ENCODE peak calls at places on chromosome 5, in nine cellular contexts. H is CD8-positive, alpha-beta T cell; W is mesendoderm; K is NCI-H1092 treated with DMSO at 0.1 percent for 48 hours; N is activated effector memory CD4-positive, alpha-beta T cell treated with Interleukin-2 at 50 U/mL for 16 hours; X is T follicular helper cell; F is type B pancreatic cell; E is testis; Y is smooth muscle cell of the brain vasculature. J is an unnamed sample.

GRCh38 chr5:156920042-156920860 is 42.8 kb downstream of the TIMD4 start:
- DNase-seq in H (no peak), W (no peak), K (no peak), N (no peak), X (no peak), F (no peak), E (no peak), Y (no peak), J (peak)

GRCh38 chr5:39526914-39527477 is 102.2 kb upstream of the DAB2 start:
- DNase-seq in H (no peak), W (peak), K (no peak), N (no peak), X (no peak), F (no peak), E (no peak), Y (no peak), J (peak)

GRCh38 chr5:10250804-10251276 is 760 bp downstream of the CCT5 start:
- DNase-seq in H (no peak), W (peak), K (no peak), N (peak), X (peak), F (no peak), E (no peak), Y (no peak), J (peak)

GRCh38 chr5:133499896-133500295 is 112.4 kb downstream of the FSTL4 start:
- DNase-seq in H (no peak), W (no peak), K (peak), N (no peak), X (no peak), F (no peak), E (no peak), Y (no peak), J (no peak)

GRCh38 chr5:39203951-39204350 is 15.4 kb downstream of the FYB1 start:
- DNase-seq in H (no peak), W (no peak), K (no peak), N (no peak), X (no peak), F (no peak), E (no peak), Y (no peak), J (no peak)

GRCh38 chr5:131672791-131673190 is 37.8 kb upstream of the RAPGEF6 start:
- DNase-seq in H (no peak), W (no peak), K (no peak), N (no peak), X (no peak), F (no peak), E (no peak), Y (no peak), J (no peak)

GRCh38 chr5:9621379-9621903 is 8.7 kb downstream of the TAS2R1 start:
- DNase-seq in H (no peak), W (peak), K (no peak), N (no peak), X (no peak), F (no peak), E (no peak), Y (no peak), J (peak)

GRCh38 chr5:172007795-172008465 is 1.5 kb upstream of the FBXW11 start:
- DNase-seq in H (no peak), W (no peak), K (no peak), N (no peak), X (no peak), F (no peak), E (no peak), Y (no peak), J (no peak)

GRCh38 chr5:2186472-2187015 is 303.8 kb upstream of the IRX4 start:
- DNase-seq in H (peak), W (no peak), K (no peak), N (no peak), X (no peak), F (peak), E (no peak), Y (no peak), J (no peak)

GRCh38 chr5:174317261-174317894 is 271.9 kb downstream of the NSG2 start:
- DNase-seq in H (no peak), W (peak), K (peak), N (no peak), X (no peak), F (no peak), E (peak), Y (peak), J (peak)

GRCh38 chr5:2752059-2752874 is 790 bp upstream of the IRX2 start:
- DNase-seq in H (no peak), W (peak), K (peak), N (no peak), X (no peak), F (no peak), E (no peak), Y (no peak), J (peak)

GRCh38 chr5:140366770-140367630 is 7.0 kb downstream of the SLC4A9 start:
- DNase-seq in H (no peak), W (no peak), K (no peak), N (no peak), X (no peak), F (no peak), E (no peak), Y (no peak), J (no peak)

GRCh38 chr5:142012792-142013388 is at the start of gene GNPDA1:
- DNase-seq in H (peak), W (peak), K (peak), N (peak), X (peak), F (peak), E (peak), Y (no peak), J (peak)

GRCh38 chr5:141951341-141951781 is 6.6 kb downstream of the PCDH12 start:
- DNase-seq in H (peak), W (peak), K (no peak), N (no peak), X (no peak), F (no peak), E (no peak), Y (no peak), J (peak)

GRCh38 chr5:29972597-29972996 is 1220.9 kb upstream of the CDH6 start:
- DNase-seq in H (no peak), W (no peak), K (no peak), N (no peak), X (no peak), F (no peak), E (no peak), Y (no peak), J (no peak)

GRCh38 chr5:71932131-71932635 is 175.1 kb upstream of the MAP1B start:
- DNase-seq in H (no peak), W (no peak), K (no peak), N (no peak), X (no peak), F (no peak), E (no peak), Y (no peak), J (no peak)

GRCh38 chr5:33465120-33465519 is 24.4 kb downstream of the TARS1 start:
- DNase-seq in H (no peak), W (no peak), K (no peak), N (no peak), X (no peak), F (no peak), E (no peak), Y (no peak), J (no peak)

GRCh38 chr5:144024085-144024484 is 146.4 kb downstream of the YIPF5 start:
- DNase-seq in H (no peak), W (no peak), K (no peak), N (no peak), X (no peak), F (no peak), E (no peak), Y (no peak), J (no peak)

GRCh38 chr5:52734557-52734956 is 53.2 kb upstream of the ITGA1 start:
- DNase-seq in H (no peak), W (no peak), K (no peak), N (no peak), X (no peak), F (no peak), E (no peak), Y (no peak), J (no peak)

GRCh38 chr5:163649522-163649921 is 144.1 kb downstream of the MAT2B start:
- DNase-seq in H (no peak), W (peak), K (no peak), N (no peak), X (no peak), F (no peak), E (no peak), Y (peak), J (no peak)

GRCh38 chr5:82347213-82347947 is 69.2 kb upstream of the RPS23 start:
- DNase-seq in H (no peak), W (no peak), K (no peak), N (no peak), X (no peak), F (no peak), E (peak), Y (peak), J (no peak)

GRCh38 chr5:78716221-78716620 is 67.6 kb upstream of the LHFPL2 start:
- DNase-seq in H (no peak), W (no peak), K (no peak), N (no peak), X (no peak), F (no peak), E (no peak), Y (no peak), J (no peak)

GRCh38 chr5:106862450-106863193 is 808.1 kb downstream of the EFNA5 start:
- DNase-seq in H (no peak), W (peak), K (no peak), N (no peak), X (no peak), F (no peak), E (no peak), Y (peak), J (no peak)

GRCh38 chr5:172830275-172830799 is 3.7 kb upstream of the ERGIC1 start:
- DNase-seq in H (no peak), W (no peak), K (no peak), N (no peak), X (no peak), F (no peak), E (no peak), Y (no peak), J (no peak)

GRCh38 chr5:57412010-57412409 is 70.6 kb downstream of the ACTBL2 start:
- DNase-seq in H (no peak), W (no peak), K (no peak), N (no peak), X (no peak), F (no peak), E (no peak), Y (no peak), J (no peak)

GRCh38 chr5:33817301-33817700 is 74.5 kb downstream of the ADAMTS12 start:
- DNase-seq in H (no peak), W (no peak), K (no peak), N (no peak), X (no peak), F (no peak), E (no peak), Y (no peak), J (no peak)

GRCh38 chr5:175657593-175658271 is at the start of gene HRH2:
- DNase-seq in H (peak), W (peak), K (no peak), N (peak), X (peak), F (no peak), E (peak), Y (no peak), J (peak)

GRCh38 chr5:136749016-136749415 is 383.7 kb upstream of the TRPC7 start:
- DNase-seq in H (no peak), W (no peak), K (no peak), N (no peak), X (no peak), F (no peak), E (no peak), Y (no peak), J (no peak)

GRCh38 chr5:75037106-75037505 is 15.3 kb downstream of the GCNT4 start:
- DNase-seq in H (no peak), W (peak), K (no peak), N (no peak), X (no peak), F (no peak), E (no peak), Y (no peak), J (no peak)

GRCh38 chr5:54646285-54647101 is 128.9 kb downstream of the SNX18 start:
- DNase-seq in H (peak), W (peak), K (peak), N (peak), X (peak), F (no peak), E (peak), Y (peak), J (peak)

GRCh38 chr5:58497956-58498942 is 7.0 kb downstream of the GAPT start:
- DNase-seq in H (no peak), W (peak), K (peak), N (no peak), X (no peak), F (no peak), E (peak), Y (peak), J (peak)

GRCh38 chr5:98050583-98050982 is 722.9 kb upstream of the RGMB start:
- DNase-seq in H (no peak), W (peak), K (no peak), N (no peak), X (no peak), F (no peak), E (no peak), Y (no peak), J (no peak)